ENCODE peak calls at places on chromosomes 1 and 21, in ten cellular contexts. M is tibial artery; G is cardiac muscle cell; H is NCI-H1105 treated with DMSO at 0.1 percent for 48 hours; U is GM19239; R is cardiac fibroblast; V is AG04450; Y is stimulated activated CD8-positive, alpha-beta memory T cell treated with anti-CD3 and anti-CD28 coated beads, Interleukin-4, amount 100 ng/mL, for 24 hours; Q is fibroblast of the conjunctiva; A is AG09309. F is an unnamed sample.

GRCh38 chr1:219247441-219247840 is 73.8 kb downstream of the LYPLAL1 start:
- DNase-seq in H (no peak), G (no peak), A (no peak), Y (no peak), Q (no peak), V (no peak), R (no peak), U (no peak), M (no peak), F (no peak)

GRCh38 chr1:3501856-3502665 is 47.6 kb downstream of the ARHGEF16 start:
- DNase-seq in V (no peak), M (peak), Y (no peak), A (no peak), H (no peak), Q (no peak), G (peak), U (peak), R (peak), F (no peak)

GRCh38 chr1:71223949-71224348 is 143.1 kb upstream of the ZRANB2 start:
- DNase-seq in R (no peak), M (no peak), G (no peak), Q (no peak), Y (no peak), U (no peak), A (no peak), H (no peak), V (no peak), F (no peak)

GRCh38 chr21:34886554-34887385 is 162.3 kb downstream of the RUNX1 start:
- DNase-seq in Y (peak), G (peak), A (no peak), Q (no peak), H (peak), V (no peak), U (no peak), R (peak), M (peak), F (no peak)

GRCh38 chr1:33477451-33477850 is 5.0 kb downstream of the ZSCAN20 start:
- DNase-seq in G (no peak), Q (no peak), H (no peak), R (no peak), V (no peak), M (no peak), Y (no peak), U (no peak), A (no peak), F (no peak)

GRCh38 chr1:221724931-221725605 is 16.8 kb downstream of the DUSP10 start:
- DNase-seq in A (no peak), Y (no peak), G (no peak), M (peak), H (no peak), Q (no peak), R (peak), U (no peak), V (no peak), F (peak)

GRCh38 chr1:156748670-156749428 is 2.6 kb downstream of the HDGF start:
- DNase-seq in A (no peak), V (no peak), G (peak), R (peak), Y (no peak), U (no peak), M (peak), Q (no peak), H (no peak), F (peak)

GRCh38 chr1:117605164-117605810 is 561 bp upstream of the TENT5C start:
- DNase-seq in H (no peak), R (peak), A (no peak), Q (no peak), U (no peak), V (no peak), M (peak), G (peak), Y (no peak), F (no peak)

GRCh38 chr1:61130338-61131000 is 48.1 kb downstream of the NFIA start:
- DNase-seq in Q (no peak), R (no peak), Y (no peak), M (no peak), V (no peak), A (no peak), G (no peak), U (no peak), H (peak), F (no peak)

GRCh38 chr1:151255381-151255780 is 847 bp downstream of the PSMD4 start:
- DNase-seq in G (no peak), Q (no peak), R (peak), A (no peak), Y (no peak), U (no peak), H (no peak), V (no peak), M (no peak), F (no peak)

GRCh38 chr1:10339815-10340214 is 59.0 kb upstream of the PGD start:
- DNase-seq in A (no peak), G (peak), Y (no peak), Q (peak), H (no peak), U (no peak), M (no peak), V (no peak), R (peak), F (no peak)

GRCh38 chr1:16139473-16139962 is 16.4 kb downstream of the EPHA2 start:
- DNase-seq in R (peak), G (no peak), H (no peak), U (no peak), Y (no peak), A (peak), Q (no peak), V (peak), M (no peak), F (peak)

GRCh38 chr1:64986903-64987871 is 20.8 kb upstream of the JAK1 start:
- DNase-seq in Q (no peak), U (no peak), V (no peak), G (no peak), A (no peak), M (no peak), R (peak), H (peak), Y (no peak), F (peak)

GRCh38 chr1:7207875-7208646 is 422.8 kb downstream of the CAMTA1 start:
- DNase-seq in U (peak), A (peak), M (no peak), Q (peak), Y (no peak), H (peak), G (peak), R (peak), V (no peak), F (peak)

GRCh38 chr1:59605761-59606160 is 209.0 kb upstream of the HOOK1 start:
- DNase-seq in Q (no peak), Y (no peak), R (no peak), H (no peak), M (no peak), V (peak), G (no peak), A (no peak), U (no peak), F (no peak)

GRCh38 chr1:230502306-230502705 is 76.2 kb upstream of the PGBD5 start:
- DNase-seq in V (no peak), G (no peak), H (no peak), A (no peak), U (no peak), Y (no peak), M (no peak), Q (no peak), R (no peak), F (no peak)

GRCh38 chr1:247335871-247336270 is 4.2 kb upstream of the ZNF496 start:
- DNase-seq in Y (no peak), G (no peak), M (no peak), H (no peak), V (no peak), Q (no peak), A (no peak), U (no peak), R (peak), F (no peak)

GRCh38 chr1:91776068-91776794 is 109.7 kb downstream of the TGFBR3 start:
- DNase-seq in Q (no peak), A (no peak), V (no peak), H (peak), U (no peak), G (no peak), Y (no peak), R (no peak), M (no peak), F (no peak)

GRCh38 chr1:217333939-217334338 is 297.0 kb downstream of the GPATCH2 start:
- DNase-seq in M (no peak), G (peak), Y (no peak), V (no peak), H (peak), U (peak), R (peak), Q (peak), A (no peak), F (no peak)

GRCh38 chr1:29832471-29832870 is 596.1 kb downstream of the PTPRU start:
- DNase-seq in R (no peak), Y (no peak), H (no peak), G (no peak), M (no peak), Q (no peak), U (no peak), V (no peak), A (no peak), F (no peak)

GRCh38 chr1:13892671-13893325 is 192.8 kb downstream of the PRDM2 start:
- DNase-seq in G (peak), H (peak), U (no peak), A (no peak), R (peak), V (no peak), Y (no peak), Q (no peak), M (no peak), F (no peak)

GRCh38 chr1:182998482-182998881 is 24.7 kb upstream of the LAMC1 start:
- DNase-seq in V (no peak), R (no peak), M (no peak), H (no peak), G (no peak), Y (no peak), A (no peak), Q (no peak), U (no peak), F (no peak)

GRCh38 chr1:56797079-56797685 is 22.0 kb downstream of the FYB2 start:
- DNase-seq in H (peak), A (no peak), V (no peak), G (no peak), Y (no peak), M (no peak), U (no peak), R (no peak), Q (no peak), F (no peak)

GRCh38 chr1:229254910-229255541 is 15.9 kb upstream of the RAB4A start:
- DNase-seq in V (no peak), A (no peak), Q (no peak), M (no peak), G (no peak), U (no peak), Y (no peak), H (peak), R (peak), F (no peak)

GRCh38 chr1:44783697-44784093 is 4.3 kb downstream of the BEST4 start:
- DNase-seq in M (no peak), Y (no peak), R (no peak), V (no peak), A (no peak), G (no peak), U (no peak), Q (no peak), H (no peak), F (no peak)

GRCh38 chr1:79839882-79840281 is 833.4 kb upstream of the ADGRL4 start:
- DNase-seq in U (no peak), R (no peak), M (no peak), Y (no peak), V (no peak), Q (no peak), G (no peak), H (peak), A (no peak), F (no peak)

GRCh38 chr1:16366722-16367257 is at the start of gene SZRD1:
- DNase-seq in G (peak), U (peak), Q (peak), V (peak), R (peak), H (peak), Y (peak), A (peak), M (peak), F (peak)

GRCh38 chr1:211613108-211613947 is 34.4 kb upstream of the SLC30A1 start:
- DNase-seq in Q (peak), G (peak), Y (no peak), R (peak), A (peak), U (no peak), H (no peak), V (peak), M (peak), F (peak)

GRCh38 chr1:10819198-10819901 is 22.9 kb upstream of the CASZ1 start:
- DNase-seq in R (no peak), V (no peak), U (no peak), A (no peak), H (no peak), Y (no peak), G (no peak), M (no peak), Q (no peak), F (no peak)

GRCh38 chr1:67652800-67653199 is 32.2 kb upstream of the GADD45A start:
- DNase-seq in H (no peak), V (peak), Q (peak), M (no peak), Y (no peak), G (no peak), U (no peak), R (peak), A (peak), F (peak)

GRCh38 chr21:21851657-21852056 is 853.4 kb downstream of the NCAM2 start:
- DNase-seq in V (no peak), H (peak), A (no peak), Y (no peak), M (no peak), U (no peak), R (no peak), G (no peak), Q (no peak), F (no peak)

GRCh38 chr1:194658090-194658439 is 1471.7 kb upstream of the B3GALT2 start:
- DNase-seq in G (no peak), M (no peak), A (no peak), Y (no peak), H (no peak), V (peak), U (no peak), Q (no peak), R (peak), F (peak)

GRCh38 chr1:224502459-224503160 is 68.0 kb upstream of the WDR26 start:
- DNase-seq in M (no peak), Q (no peak), H (peak), A (no peak), Y (no peak), U (no peak), R (no peak), G (no peak), V (no peak), F (no peak)